ENCODE peak calls at places on chromosomes 3 and 15, in seven cellular contexts. One of them, this sample, is unnamed.

GRCh38 chr3:181730364-181730763 is 18.6 kb downstream of the SOX2 start:
- DNase-seq in K562: no peak
- DNase-seq in HCT116: no peak
- DNase-seq in GM12878: no peak
- DNase-seq in H1: no peak
- DNase-seq in SK-N-SH: no peak
- DNase-seq in HepG2: no peak
- DNase-seq in this sample: no peak

GRCh38 chr15:41698779-41699178 is 38.6 kb downstream of the MGA start:
- DNase-seq in K562: no peak
- DNase-seq in HCT116: no peak
- DNase-seq in GM12878: no peak
- DNase-seq in H1: no peak
- DNase-seq in SK-N-SH: no peak
- DNase-seq in HepG2: no peak
- DNase-seq in this sample: no peak

GRCh38 chr15:78808550-78808949 is 2.7 kb downstream of the ADAMTS7 start:
- DNase-seq in K562: peak
- DNase-seq in HCT116: peak
- DNase-seq in GM12878: no peak
- DNase-seq in H1: no peak
- DNase-seq in SK-N-SH: peak
- DNase-seq in HepG2: peak
- DNase-seq in this sample: no peak

GRCh38 chr3:48695113-48695753 is 9.5 kb upstream of the NCKIPSD start:
- DNase-seq in K562: peak
- DNase-seq in HCT116: no peak
- DNase-seq in GM12878: no peak
- DNase-seq in H1: peak
- DNase-seq in SK-N-SH: no peak
- DNase-seq in HepG2: no peak
- DNase-seq in this sample: no peak

GRCh38 chr15:77526582-77527163 is 106.0 kb downstream of the HMG20A start:
- DNase-seq in K562: no peak
- DNase-seq in HCT116: no peak
- DNase-seq in GM12878: no peak
- DNase-seq in H1: no peak
- DNase-seq in SK-N-SH: no peak
- DNase-seq in HepG2: no peak
- DNase-seq in this sample: no peak

GRCh38 chr15:32763295-32763694 is 45.5 kb downstream of the GREM1 start:
- DNase-seq in K562: no peak
- DNase-seq in HCT116: no peak
- DNase-seq in GM12878: peak
- DNase-seq in H1: no peak
- DNase-seq in SK-N-SH: no peak
- DNase-seq in HepG2: no peak
- DNase-seq in this sample: no peak

GRCh38 chr3:126311338-126311978 is 45.8 kb downstream of the KLF15 start:
- DNase-seq in K562: no peak
- DNase-seq in HCT116: no peak
- DNase-seq in GM12878: no peak
- DNase-seq in H1: no peak
- DNase-seq in SK-N-SH: no peak
- DNase-seq in HepG2: no peak
- DNase-seq in this sample: no peak

GRCh38 chr3:13500133-13500885 is 20.2 kb downstream of the HDAC11 start:
- DNase-seq in K562: peak
- DNase-seq in HCT116: no peak
- DNase-seq in GM12878: no peak
- DNase-seq in H1: no peak
- DNase-seq in SK-N-SH: peak
- DNase-seq in HepG2: no peak
- DNase-seq in this sample: no peak

GRCh38 chr3:113495035-113495434 is 19.9 kb downstream of the SPICE1 start:
- DNase-seq in K562: no peak
- DNase-seq in HCT116: peak
- DNase-seq in GM12878: no peak
- DNase-seq in H1: no peak
- DNase-seq in SK-N-SH: no peak
- DNase-seq in HepG2: peak
- DNase-seq in this sample: no peak

GRCh38 chr3:131067983-131068382 is 41.3 kb downstream of the NEK11 start:
- DNase-seq in K562: no peak
- DNase-seq in HCT116: no peak
- DNase-seq in GM12878: no peak
- DNase-seq in H1: no peak
- DNase-seq in SK-N-SH: no peak
- DNase-seq in HepG2: no peak
- DNase-seq in this sample: no peak

GRCh38 chr3:58287354-58287753 is 18.7 kb upstream of the RPP14 start:
- DNase-seq in K562: no peak
- DNase-seq in HCT116: no peak
- DNase-seq in GM12878: no peak
- DNase-seq in H1: no peak
- DNase-seq in SK-N-SH: no peak
- DNase-seq in HepG2: no peak
- DNase-seq in this sample: no peak

GRCh38 chr3:56829543-56829942 is 27.8 kb upstream of the ARHGEF3 start:
- DNase-seq in K562: no peak
- DNase-seq in HCT116: no peak
- DNase-seq in GM12878: no peak
- DNase-seq in H1: no peak
- DNase-seq in SK-N-SH: no peak
- DNase-seq in HepG2: peak
- DNase-seq in this sample: no peak

GRCh38 chr15:52112203-52112750 is 298 bp downstream of the BCL2L10 start:
- DNase-seq in K562: no peak
- DNase-seq in HCT116: no peak
- DNase-seq in GM12878: no peak
- DNase-seq in H1: no peak
- DNase-seq in SK-N-SH: peak
- DNase-seq in HepG2: no peak
- DNase-seq in this sample: no peak

GRCh38 chr15:80948651-80949292 is 40.8 kb downstream of the MESD start:
- DNase-seq in K562: no peak
- DNase-seq in HCT116: no peak
- DNase-seq in GM12878: no peak
- DNase-seq in H1: no peak
- DNase-seq in SK-N-SH: no peak
- DNase-seq in HepG2: no peak
- DNase-seq in this sample: no peak

GRCh38 chr3:141788147-141788546 is 24.9 kb downstream of the GRK7 start:
- DNase-seq in K562: no peak
- DNase-seq in HCT116: no peak
- DNase-seq in GM12878: no peak
- DNase-seq in H1: no peak
- DNase-seq in SK-N-SH: no peak
- DNase-seq in HepG2: no peak
- DNase-seq in this sample: no peak

GRCh38 chr3:51706788-51707731 is at the start of gene GRM2:
- DNase-seq in K562: peak
- DNase-seq in HCT116: no peak
- DNase-seq in GM12878: no peak
- DNase-seq in H1: peak
- DNase-seq in SK-N-SH: peak
- DNase-seq in HepG2: peak
- DNase-seq in this sample: peak

GRCh38 chr3:37029111-37029510 is 35.8 kb downstream of the MLH1 start:
- DNase-seq in K562: no peak
- DNase-seq in HCT116: no peak
- DNase-seq in GM12878: no peak
- DNase-seq in H1: no peak
- DNase-seq in SK-N-SH: no peak
- DNase-seq in HepG2: no peak
- DNase-seq in this sample: no peak

GRCh38 chr3:166533740-166534139 is 696.5 kb upstream of the BCHE start:
- DNase-seq in K562: no peak
- DNase-seq in HCT116: no peak
- DNase-seq in GM12878: no peak
- DNase-seq in H1: no peak
- DNase-seq in SK-N-SH: no peak
- DNase-seq in HepG2: no peak
- DNase-seq in this sample: no peak

GRCh38 chr15:83207622-83208356 is at the start of gene HDGFL3:
- DNase-seq in K562: no peak
- DNase-seq in HCT116: no peak
- DNase-seq in GM12878: no peak
- DNase-seq in H1: no peak
- DNase-seq in SK-N-SH: peak
- DNase-seq in HepG2: no peak
- DNase-seq in this sample: peak

GRCh38 chr3:138923531-138923994 is 23.4 kb downstream of the FOXL2 start:
- DNase-seq in K562: peak
- DNase-seq in HCT116: peak
- DNase-seq in GM12878: peak
- DNase-seq in H1: no peak
- DNase-seq in SK-N-SH: peak
- DNase-seq in HepG2: peak
- DNase-seq in this sample: peak

GRCh38 chr3:31253782-31254181 is 278.9 kb upstream of the STT3B start:
- DNase-seq in K562: no peak
- DNase-seq in HCT116: no peak
- DNase-seq in GM12878: no peak
- DNase-seq in H1: no peak
- DNase-seq in SK-N-SH: no peak
- DNase-seq in HepG2: no peak
- DNase-seq in this sample: no peak

GRCh38 chr15:95499397-95499796 is 831.1 kb upstream of the NR2F2 start:
- DNase-seq in K562: no peak
- DNase-seq in HCT116: no peak
- DNase-seq in GM12878: no peak
- DNase-seq in H1: no peak
- DNase-seq in SK-N-SH: no peak
- DNase-seq in HepG2: no peak
- DNase-seq in this sample: no peak

GRCh38 chr3:16319307-16319706 is 54.3 kb downstream of the OXNAD1 start:
- DNase-seq in K562: peak
- DNase-seq in HCT116: peak
- DNase-seq in GM12878: no peak
- DNase-seq in H1: no peak
- DNase-seq in SK-N-SH: peak
- DNase-seq in HepG2: peak
- DNase-seq in this sample: no peak

GRCh38 chr15:27669641-27670040 is 429.5 kb downstream of the OCA2 start:
- DNase-seq in K562: no peak
- DNase-seq in HCT116: no peak
- DNase-seq in GM12878: no peak
- DNase-seq in H1: no peak
- DNase-seq in SK-N-SH: no peak
- DNase-seq in HepG2: peak
- DNase-seq in this sample: no peak

GRCh38 chr3:183046883-183047282 is 52.4 kb downstream of the MCCC1 start:
- DNase-seq in K562: no peak
- DNase-seq in HCT116: no peak
- DNase-seq in GM12878: no peak
- DNase-seq in H1: no peak
- DNase-seq in SK-N-SH: no peak
- DNase-seq in HepG2: no peak
- DNase-seq in this sample: no peak

GRCh38 chr3:118960876-118961275 is 73.8 kb downstream of the IGSF11 start:
- DNase-seq in K562: no peak
- DNase-seq in HCT116: no peak
- DNase-seq in GM12878: no peak
- DNase-seq in H1: no peak
- DNase-seq in SK-N-SH: no peak
- DNase-seq in HepG2: no peak
- DNase-seq in this sample: no peak

GRCh38 chr3:47664519-47664918 is 85.9 kb upstream of the CSPG5 start:
- DNase-seq in K562: no peak
- DNase-seq in HCT116: peak
- DNase-seq in GM12878: no peak
- DNase-seq in H1: no peak
- DNase-seq in SK-N-SH: peak
- DNase-seq in HepG2: peak
- DNase-seq in this sample: no peak

GRCh38 chr3:47899495-47900108 is 96.7 kb downstream of the DHX30 start:
- DNase-seq in K562: no peak
- DNase-seq in HCT116: no peak
- DNase-seq in GM12878: no peak
- DNase-seq in H1: no peak
- DNase-seq in SK-N-SH: peak
- DNase-seq in HepG2: no peak
- DNase-seq in this sample: no peak

GRCh38 chr3:122668930-122669730 is 11.5 kb upstream of the PARP14 start:
- DNase-seq in K562: peak
- DNase-seq in HCT116: peak
- DNase-seq in GM12878: no peak
- DNase-seq in H1: no peak
- DNase-seq in SK-N-SH: no peak
- DNase-seq in HepG2: peak
- DNase-seq in this sample: no peak

GRCh38 chr3:32508731-32509130 is 6.1 kb upstream of the CMTM6 start:
- DNase-seq in K562: no peak
- DNase-seq in HCT116: no peak
- DNase-seq in GM12878: no peak
- DNase-seq in H1: no peak
- DNase-seq in SK-N-SH: no peak
- DNase-seq in HepG2: no peak
- DNase-seq in this sample: no peak
- TF ChIP-seq JUND in K562: no peak
- TF ChIP-seq JUND in HCT116: no peak
- TF ChIP-seq JUND in GM12878: no peak
- TF ChIP-seq JUND in H1: no peak
- TF ChIP-seq JUND in SK-N-SH: no peak
- TF ChIP-seq JUND in HepG2: no peak
- TF ChIP-seq JUND in this sample: no peak

DNA sequence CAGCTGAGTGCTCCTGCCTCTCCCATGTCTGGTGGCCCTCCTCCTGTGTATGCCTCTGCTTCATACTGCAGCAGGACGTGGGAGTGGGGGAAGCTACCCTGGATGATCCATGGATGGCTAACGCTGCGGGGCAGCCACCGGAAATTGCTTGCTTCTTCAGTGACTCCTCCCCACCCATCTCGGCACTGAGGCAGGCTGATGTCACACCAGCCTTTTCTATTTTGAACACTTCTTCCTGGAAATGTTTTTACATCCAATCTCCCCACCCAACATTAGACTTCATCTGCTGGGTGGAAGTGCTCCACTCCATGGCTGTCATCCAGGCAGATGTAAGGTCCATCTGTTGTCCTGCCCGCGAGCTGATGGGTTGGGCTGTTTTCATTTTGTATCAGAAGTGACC is 58.9 kb upstream of the MUC13 start:
- DNase-seq in K562: no peak
- DNase-seq in HCT116: no peak
- DNase-seq in GM12878: no peak
- DNase-seq in H1: no peak
- DNase-seq in SK-N-SH: no peak
- DNase-seq in HepG2: no peak
- DNase-seq in this sample: no peak
- TF ChIP-seq JUND in K562: no peak
- TF ChIP-seq JUND in HCT116: no peak
- TF ChIP-seq JUND in GM12878: no peak
- TF ChIP-seq JUND in H1: no peak
- TF ChIP-seq JUND in SK-N-SH: no peak
- TF ChIP-seq JUND in HepG2: no peak
- TF ChIP-seq JUND in this sample: no peak

GRCh38 chr3:134641671-134642300 is 9.0 kb downstream of the KY start:
- DNase-seq in K562: no peak
- DNase-seq in HCT116: no peak
- DNase-seq in GM12878: no peak
- DNase-seq in H1: no peak
- DNase-seq in SK-N-SH: no peak
- DNase-seq in HepG2: no peak
- DNase-seq in this sample: no peak
- TF ChIP-seq JUND in K562: no peak
- TF ChIP-seq JUND in HCT116: no peak
- TF ChIP-seq JUND in GM12878: no peak
- TF ChIP-seq JUND in H1: no peak
- TF ChIP-seq JUND in SK-N-SH: no peak
- TF ChIP-seq JUND in HepG2: no peak
- TF ChIP-seq JUND in this sample: no peak

GRCh38 chr3:45595364-45596154 is 1.0 kb downstream of the LIMD1 start:
- DNase-seq in K562: no peak
- DNase-seq in HCT116: no peak
- DNase-seq in GM12878: no peak
- DNase-seq in H1: no peak
- DNase-seq in SK-N-SH: peak
- DNase-seq in HepG2: no peak
- DNase-seq in this sample: no peak
- TF ChIP-seq JUND in K562: no peak
- TF ChIP-seq JUND in HCT116: no peak
- TF ChIP-seq JUND in GM12878: no peak
- TF ChIP-seq JUND in H1: no peak
- TF ChIP-seq JUND in SK-N-SH: no peak
- TF ChIP-seq JUND in HepG2: no peak
- TF ChIP-seq JUND in this sample: no peak

This sample was measured in T47D.